ENCODE peak calls at places on chromosome 15, in four cellular contexts. One of them, this sample, is unnamed.

GRCh38 chr15:64690578-64691296 is 84.7 kb downstream of the RBPMS2 start:
- DNase-seq in left ventricle myocardium inferior: no peak
- DNase-seq in body of pancreas: no peak
- DNase-seq in type B pancreatic cell: no peak
- DNase-seq in this sample: no peak

GRCh38 chr15:100601158-100601557 is 826 bp downstream of the LINS1 start:
- DNase-seq in left ventricle myocardium inferior: no peak
- DNase-seq in body of pancreas: peak
- DNase-seq in type B pancreatic cell: no peak
- DNase-seq in this sample: no peak

GRCh38 chr15:43954181-43954621 is 127.4 kb downstream of the WDR76 start:
- DNase-seq in left ventricle myocardium inferior: no peak
- DNase-seq in body of pancreas: no peak
- DNase-seq in type B pancreatic cell: no peak
- DNase-seq in this sample: no peak

GRCh38 chr15:59657635-59658125 is 365 bp upstream of the GTF2A2 start:
- DNase-seq in left ventricle myocardium inferior: no peak
- DNase-seq in body of pancreas: peak
- DNase-seq in type B pancreatic cell: no peak
- DNase-seq in this sample: no peak

GRCh38 chr15:64912379-64912778 is 677 bp downstream of the ANKDD1A start:
- DNase-seq in left ventricle myocardium inferior: no peak
- DNase-seq in body of pancreas: no peak
- DNase-seq in type B pancreatic cell: no peak
- DNase-seq in this sample: no peak

GRCh38 chr15:39946862-39947261 is 12.9 kb downstream of the EIF2AK4 start:
- DNase-seq in left ventricle myocardium inferior: no peak
- DNase-seq in body of pancreas: no peak
- DNase-seq in type B pancreatic cell: no peak
- DNase-seq in this sample: no peak

GRCh38 chr15:89125038-89125826 is 37.0 kb downstream of the ABHD2 start:
- DNase-seq in left ventricle myocardium inferior: no peak
- DNase-seq in body of pancreas: peak
- DNase-seq in type B pancreatic cell: no peak
- DNase-seq in this sample: no peak

GRCh38 chr15:32669870-32670623 is 28.5 kb downstream of the SCG5 start:
- DNase-seq in left ventricle myocardium inferior: no peak
- DNase-seq in body of pancreas: no peak
- DNase-seq in type B pancreatic cell: no peak
- DNase-seq in this sample: no peak

GRCh38 chr15:60457985-60458384 is 21.0 kb downstream of the ICE2 start:
- DNase-seq in left ventricle myocardium inferior: no peak
- DNase-seq in body of pancreas: no peak
- DNase-seq in type B pancreatic cell: no peak
- DNase-seq in this sample: no peak

GRCh38 chr15:79156704-79157375 is 66.3 kb upstream of the RASGRF1 start:
- DNase-seq in left ventricle myocardium inferior: no peak
- DNase-seq in body of pancreas: no peak
- DNase-seq in type B pancreatic cell: no peak
- DNase-seq in this sample: no peak

GRCh38 chr15:58551764-58552504 is 120.1 kb downstream of the LIPC start:
- DNase-seq in left ventricle myocardium inferior: no peak
- DNase-seq in body of pancreas: peak
- DNase-seq in type B pancreatic cell: no peak
- DNase-seq in this sample: no peak

GRCh38 chr15:88920186-88920891 is 7.2 kb upstream of the MFGE8 start:
- DNase-seq in left ventricle myocardium inferior: no peak
- DNase-seq in body of pancreas: no peak
- DNase-seq in type B pancreatic cell: no peak
- DNase-seq in this sample: no peak

GRCh38 chr15:98903377-98904018 is 104.1 kb downstream of the PGPEP1L start:
- DNase-seq in left ventricle myocardium inferior: no peak
- DNase-seq in body of pancreas: no peak
- DNase-seq in type B pancreatic cell: no peak
- DNase-seq in this sample: no peak

GRCh38 chr15:98537516-98538060 is 110.8 kb upstream of the IGF1R start:
- DNase-seq in left ventricle myocardium inferior: no peak
- DNase-seq in body of pancreas: no peak
- DNase-seq in type B pancreatic cell: no peak
- DNase-seq in this sample: no peak

GRCh38 chr15:43828061-43828657 is 1.4 kb downstream of the WDR76 start:
- DNase-seq in left ventricle myocardium inferior: no peak
- DNase-seq in body of pancreas: no peak
- DNase-seq in type B pancreatic cell: no peak
- DNase-seq in this sample: peak

GRCh38 chr15:74202461-74203401 is at the start of gene STRA6:
- DNase-seq in left ventricle myocardium inferior: no peak
- DNase-seq in body of pancreas: no peak
- DNase-seq in type B pancreatic cell: peak
- DNase-seq in this sample: no peak

GRCh38 chr15:60375255-60375809 is 22.5 kb downstream of the ANXA2 start:
- DNase-seq in left ventricle myocardium inferior: no peak
- DNase-seq in body of pancreas: no peak
- DNase-seq in type B pancreatic cell: no peak
- DNase-seq in this sample: no peak

GRCh38 chr15:96037584-96037983 is 292.9 kb upstream of the NR2F2 start:
- DNase-seq in left ventricle myocardium inferior: no peak
- DNase-seq in body of pancreas: no peak
- DNase-seq in type B pancreatic cell: no peak
- DNase-seq in this sample: no peak

GRCh38 chr15:93811305-93811704 is 420.1 kb upstream of the MCTP2 start:
- DNase-seq in left ventricle myocardium inferior: no peak
- DNase-seq in body of pancreas: no peak
- DNase-seq in type B pancreatic cell: no peak
- DNase-seq in this sample: no peak

GRCh38 chr15:39079296-39079834 is 501.5 kb upstream of the THBS1 start:
- DNase-seq in left ventricle myocardium inferior: no peak
- DNase-seq in body of pancreas: no peak
- DNase-seq in type B pancreatic cell: no peak
- DNase-seq in this sample: no peak

GRCh38 chr15:67107014-67107812 is 41.8 kb downstream of the SMAD3 start:
- DNase-seq in left ventricle myocardium inferior: peak
- DNase-seq in body of pancreas: peak
- DNase-seq in type B pancreatic cell: no peak
- DNase-seq in this sample: no peak

GRCh38 chr15:66879968-66880367 is 177.9 kb downstream of the SMAD6 start:
- DNase-seq in left ventricle myocardium inferior: no peak
- DNase-seq in body of pancreas: no peak
- DNase-seq in type B pancreatic cell: no peak
- DNase-seq in this sample: no peak

GRCh38 chr15:85128636-85129035 is 147.0 kb downstream of the PDE8A start:
- DNase-seq in left ventricle myocardium inferior: no peak
- DNase-seq in body of pancreas: no peak
- DNase-seq in type B pancreatic cell: no peak
- DNase-seq in this sample: no peak

GRCh38 chr15:96358006-96358794 is 27.7 kb downstream of the NR2F2 start:
- DNase-seq in left ventricle myocardium inferior: no peak
- DNase-seq in body of pancreas: no peak
- DNase-seq in type B pancreatic cell: no peak
- DNase-seq in this sample: no peak

GRCh38 chr15:36156855-36157521 is 422.4 kb upstream of the CDIN1 start:
- DNase-seq in left ventricle myocardium inferior: peak
- DNase-seq in body of pancreas: peak
- DNase-seq in type B pancreatic cell: no peak
- DNase-seq in this sample: no peak

GRCh38 chr15:70643783-70644125 is 119.6 kb downstream of the UACA start:
- DNase-seq in left ventricle myocardium inferior: no peak
- DNase-seq in body of pancreas: no peak
- DNase-seq in type B pancreatic cell: no peak
- DNase-seq in this sample: no peak

GRCh38 chr15:55267401-55268053 is 22.1 kb downstream of the RAB27A start:
- DNase-seq in left ventricle myocardium inferior: peak
- DNase-seq in body of pancreas: peak
- DNase-seq in type B pancreatic cell: no peak
- DNase-seq in this sample: no peak

GRCh38 chr15:46946953-46947352 is 770.4 kb upstream of the SEMA6D start:
- DNase-seq in left ventricle myocardium inferior: no peak
- DNase-seq in body of pancreas: no peak
- DNase-seq in type B pancreatic cell: no peak
- DNase-seq in this sample: no peak

GRCh38 chr15:96355561-96356129 is 25.1 kb downstream of the NR2F2 start:
- DNase-seq in left ventricle myocardium inferior: no peak
- DNase-seq in body of pancreas: no peak
- DNase-seq in type B pancreatic cell: no peak
- DNase-seq in this sample: no peak

GRCh38 chr15:85788796-85789495 is 5.8 kb downstream of the KLHL25 start:
- DNase-seq in left ventricle myocardium inferior: no peak
- DNase-seq in body of pancreas: peak
- DNase-seq in type B pancreatic cell: no peak
- DNase-seq in this sample: peak

GRCh38 chr15:88950600-88951160 is 37.5 kb upstream of the MFGE8 start:
- DNase-seq in left ventricle myocardium inferior: no peak
- DNase-seq in body of pancreas: no peak
- DNase-seq in type B pancreatic cell: no peak
- DNase-seq in this sample: no peak

GRCh38 chr15:31256385-31257265 is 70.0 kb upstream of the KLF13 start:
- DNase-seq in left ventricle myocardium inferior: no peak
- DNase-seq in body of pancreas: no peak
- DNase-seq in type B pancreatic cell: no peak
- DNase-seq in this sample: no peak

GRCh38 chr15:67296188-67296587 is 41.6 kb downstream of the IQCH start:
- DNase-seq in left ventricle myocardium inferior: no peak
- DNase-seq in body of pancreas: no peak
- DNase-seq in type B pancreatic cell: no peak
- DNase-seq in this sample: no peak

GRCh38 chr15:73599934-73600333 is 33.3 kb downstream of the NPTN start:
- DNase-seq in left ventricle myocardium inferior: no peak
- DNase-seq in body of pancreas: no peak
- DNase-seq in type B pancreatic cell: no peak
- DNase-seq in this sample: no peak

GRCh38 chr15:25947336-25948080 is 84.4 kb upstream of the ATP10A start:
- DNase-seq in left ventricle myocardium inferior: no peak
- DNase-seq in body of pancreas: peak
- DNase-seq in type B pancreatic cell: no peak
- DNase-seq in this sample: no peak

GRCh38 chr15:25946241-25946786 is 83.2 kb upstream of the ATP10A start:
- DNase-seq in left ventricle myocardium inferior: no peak
- DNase-seq in body of pancreas: no peak
- DNase-seq in type B pancreatic cell: no peak
- DNase-seq in this sample: no peak

GRCh38 chr15:25943831-25944230 is 80.7 kb upstream of the ATP10A start:
- DNase-seq in left ventricle myocardium inferior: no peak
- DNase-seq in body of pancreas: no peak
- DNase-seq in type B pancreatic cell: no peak
- DNase-seq in this sample: no peak

GRCh38 chr15:25939122-25939521 is 76.0 kb upstream of the ATP10A start:
- DNase-seq in left ventricle myocardium inferior: no peak
- DNase-seq in body of pancreas: no peak
- DNase-seq in type B pancreatic cell: no peak
- DNase-seq in this sample: no peak

GRCh38 chr15:25944386-25944785 is 81.3 kb upstream of the ATP10A start:
- DNase-seq in left ventricle myocardium inferior: no peak
- DNase-seq in body of pancreas: no peak
- DNase-seq in type B pancreatic cell: no peak
- DNase-seq in this sample: no peak
- TF ChIP-seq CTCF in left ventricle myocardium inferior: no peak
- TF ChIP-seq CTCF in body of pancreas: no peak
- TF ChIP-seq CTCF in type B pancreatic cell: no peak
- TF ChIP-seq CTCF in this sample: no peak

DNA sequence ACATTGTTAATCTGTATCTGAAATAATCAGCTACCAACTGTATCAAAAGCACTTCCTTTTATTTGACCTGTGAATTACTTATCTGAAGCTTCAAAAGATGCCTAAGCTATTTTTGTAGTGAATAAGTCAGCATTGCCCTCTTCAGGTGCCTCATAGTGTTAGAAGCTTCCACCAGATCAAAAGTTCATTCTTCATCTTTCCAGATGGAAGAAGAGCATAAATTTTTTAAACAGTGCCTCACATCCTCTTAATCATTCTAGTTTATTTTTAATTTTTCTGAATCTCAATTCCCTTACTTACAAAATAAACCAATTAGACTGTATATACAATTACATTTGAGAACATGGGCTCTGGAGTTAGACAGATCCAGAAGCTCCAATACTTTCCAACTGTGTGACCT is 65.0 kb downstream of the MYO5A start:
- DNase-seq in left ventricle myocardium inferior: no peak
- DNase-seq in body of pancreas: no peak
- DNase-seq in type B pancreatic cell: no peak
- DNase-seq in this sample: peak
- TF ChIP-seq CTCF in left ventricle myocardium inferior: peak
- TF ChIP-seq CTCF in body of pancreas: no peak
- TF ChIP-seq CTCF in type B pancreatic cell: no peak
- TF ChIP-seq CTCF in this sample: peak

DNA sequence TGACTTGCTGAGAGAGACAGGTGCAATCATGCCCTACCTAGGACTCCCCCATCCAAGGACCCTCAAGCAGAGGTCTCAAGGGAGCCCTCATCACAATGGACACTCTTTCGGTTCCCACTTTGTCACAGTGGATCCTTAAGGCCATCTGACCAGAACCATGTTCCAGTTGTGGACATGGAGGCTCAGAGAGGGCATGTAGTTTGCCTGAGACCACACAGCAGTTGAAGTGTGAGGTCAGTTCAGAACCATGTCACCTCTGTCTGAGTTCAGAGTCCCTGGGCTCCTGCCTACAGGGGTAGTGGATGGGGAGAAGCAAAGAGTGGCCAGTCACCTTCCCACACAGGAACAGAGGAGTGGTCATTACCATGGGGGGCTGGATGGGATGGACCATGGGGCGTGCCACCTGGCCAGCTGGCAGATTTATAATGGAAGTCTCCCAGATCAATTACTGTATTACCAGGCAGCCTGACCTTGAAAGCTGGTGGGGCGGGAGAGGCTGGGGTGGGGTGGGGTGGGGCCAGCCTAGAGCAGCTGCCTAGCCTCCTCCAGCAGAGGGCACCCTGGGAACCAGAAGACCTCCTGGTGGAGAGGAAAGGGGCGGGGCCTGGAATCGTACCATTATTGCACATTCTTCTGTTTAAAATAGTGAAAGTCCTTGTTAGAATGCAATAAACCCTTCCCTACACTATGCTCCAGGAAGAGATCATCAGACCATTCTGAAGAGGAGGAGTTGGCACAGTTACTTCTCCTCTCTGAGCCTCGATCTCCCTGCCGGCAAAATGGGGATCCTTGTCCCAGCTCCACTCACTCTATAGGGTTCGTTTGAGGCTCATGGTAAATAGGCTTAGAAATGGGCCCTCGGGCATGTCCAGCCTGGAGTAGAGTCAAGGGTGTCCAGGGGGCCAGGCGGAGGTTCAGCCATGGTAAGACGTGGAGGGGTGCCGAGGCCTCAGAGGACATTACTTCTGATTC is 26.9 kb upstream of the LINGO1 start:
- DNase-seq in left ventricle myocardium inferior: peak
- DNase-seq in body of pancreas: peak
- DNase-seq in type B pancreatic cell: no peak
- DNase-seq in this sample: peak
- TF ChIP-seq CTCF in left ventricle myocardium inferior: peak
- TF ChIP-seq CTCF in body of pancreas: peak
- TF ChIP-seq CTCF in type B pancreatic cell: peak
- TF ChIP-seq CTCF in this sample: peak

DNA sequence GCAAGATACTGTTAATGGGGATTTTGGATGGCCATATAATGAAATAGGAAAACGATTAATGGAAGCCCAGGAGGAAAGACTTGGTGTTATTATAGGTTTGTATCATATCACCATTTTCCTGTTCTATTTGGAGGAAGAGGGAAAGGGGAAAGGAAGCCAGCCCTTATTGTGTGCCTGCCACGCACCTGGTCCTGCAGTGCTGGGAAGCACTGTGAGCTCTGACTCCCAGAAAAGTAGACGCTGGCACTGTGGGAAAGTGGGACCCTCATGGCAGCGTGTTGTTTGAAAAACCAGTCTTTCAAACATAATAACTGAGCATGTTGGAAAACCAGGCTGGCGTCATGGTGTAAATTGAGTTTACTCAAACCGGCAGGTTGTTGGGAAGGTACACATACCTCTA is 22.0 kb downstream of the CGNL1 start:
- DNase-seq in left ventricle myocardium inferior: no peak
- DNase-seq in body of pancreas: no peak
- DNase-seq in type B pancreatic cell: no peak
- DNase-seq in this sample: no peak
- TF ChIP-seq CTCF in left ventricle myocardium inferior: no peak
- TF ChIP-seq CTCF in body of pancreas: no peak
- TF ChIP-seq CTCF in type B pancreatic cell: no peak
- TF ChIP-seq CTCF in this sample: no peak